ENCODE peak calls at places on chromosomes 16 and 17, in four cellular contexts. One of them, this sample, is unnamed.

GRCh38 chr17:43645450-43645764 is 16.3 kb downstream of the MEOX1 start:
- DNase-seq in heart left ventricle: no peak
- DNase-seq in uterus: no peak
- DNase-seq in breast epithelium: no peak
- DNase-seq in this sample: no peak

GRCh38 chr17:34883106-34884000 is 77.9 kb downstream of the CCT6B start:
- DNase-seq in heart left ventricle: no peak
- DNase-seq in uterus: no peak
- DNase-seq in breast epithelium: no peak
- DNase-seq in this sample: no peak

GRCh38 chr16:48498761-48499600 is 111.0 kb downstream of the N4BP1 start:
- DNase-seq in heart left ventricle: peak; percentile 50
- DNase-seq in uterus: peak; percentile 86
- DNase-seq in breast epithelium: no peak
- DNase-seq in this sample: peak; percentile 67

GRCh38 chr17:62778990-62779681 is 29.0 kb downstream of the MARCHF10 start:
- DNase-seq in heart left ventricle: no peak
- DNase-seq in uterus: peak; percentile 52
- DNase-seq in breast epithelium: peak; percentile 65
- DNase-seq in this sample: no peak

GRCh38 chr16:19785512-19786130 is 67.5 kb downstream of the IQCK start:
- DNase-seq in heart left ventricle: no peak
- DNase-seq in uterus: no peak
- DNase-seq in breast epithelium: no peak
- DNase-seq in this sample: peak; percentile 2

GRCh38 chr17:45101883-45102811 is 30.2 kb downstream of the PLCD3 start:
- DNase-seq in heart left ventricle: no peak
- DNase-seq in uterus: no peak
- DNase-seq in breast epithelium: no peak
- DNase-seq in this sample: no peak

GRCh38 chr16:4032768-4033167 is 83.5 kb downstream of the ADCY9 start:
- DNase-seq in heart left ventricle: peak; percentile 54
- DNase-seq in uterus: no peak
- DNase-seq in breast epithelium: no peak
- DNase-seq in this sample: no peak

GRCh38 chr16:1078579-1079021 is 6.1 kb downstream of the SSTR5 start:
- DNase-seq in heart left ventricle: no peak
- DNase-seq in uterus: no peak
- DNase-seq in breast epithelium: peak; percentile 82
- DNase-seq in this sample: no peak

GRCh38 chr17:58086953-58087352 is 3.7 kb downstream of the DYNLL2 start:
- DNase-seq in heart left ventricle: no peak
- DNase-seq in uterus: no peak
- DNase-seq in breast epithelium: no peak
- DNase-seq in this sample: no peak

GRCh38 chr16:67593288-67593687 is 31.0 kb downstream of the CTCF start:
- DNase-seq in heart left ventricle: no peak
- DNase-seq in uterus: no peak
- DNase-seq in breast epithelium: no peak
- DNase-seq in this sample: no peak

DNA sequence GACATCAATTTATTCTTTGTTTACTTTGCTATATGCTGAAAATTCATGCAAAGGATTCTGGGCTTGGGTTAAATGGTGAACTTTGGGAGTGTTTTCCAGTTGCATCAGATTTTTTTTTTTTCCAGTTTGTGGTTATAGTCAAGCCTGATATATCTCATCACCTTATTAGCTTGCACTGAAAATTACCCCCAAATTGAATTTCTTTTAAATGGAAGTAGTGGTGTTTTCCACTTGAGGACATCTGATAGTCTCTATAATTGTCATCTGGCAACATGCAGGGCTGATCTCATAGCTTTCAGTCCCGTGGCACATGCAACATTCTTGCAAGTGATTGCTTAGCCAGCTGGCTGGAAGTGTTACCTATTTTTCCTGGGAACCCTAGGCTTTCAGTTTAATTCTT is 4.7 kb upstream of the KRTAP3-1 start:
- DNase-seq in heart left ventricle: no peak
- DNase-seq in uterus: no peak
- DNase-seq in breast epithelium: no peak
- DNase-seq in this sample: no peak
- H3K27ac ChIP-seq in heart left ventricle: no peak overlapping the region
- H3K27ac ChIP-seq in uterus: no peak overlapping the region
- H3K27ac ChIP-seq in breast epithelium: no peak overlapping the region
- H3K27ac ChIP-seq in this sample: no peak overlapping the region

DNA sequence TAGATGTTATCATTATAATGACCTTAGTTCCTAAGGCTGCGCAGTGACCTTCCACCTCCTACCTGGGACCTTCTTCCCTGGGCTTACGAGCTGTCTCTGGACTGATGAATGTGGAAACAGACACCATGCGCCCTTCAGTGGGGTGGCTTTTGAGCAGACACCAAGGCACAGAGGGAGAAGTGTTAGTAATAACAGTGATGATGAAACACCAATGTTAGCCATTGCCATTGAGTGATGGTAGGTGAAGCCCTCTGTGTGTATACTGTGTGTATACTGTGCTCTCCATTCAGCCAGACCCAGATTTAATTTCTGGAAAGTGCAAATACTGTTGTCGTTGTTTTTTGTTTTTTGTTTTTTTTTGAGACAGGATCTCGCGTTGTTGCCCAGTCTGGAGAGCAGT is 44.5 kb downstream of the CLEC16A start:
- DNase-seq in heart left ventricle: no peak
- DNase-seq in uterus: no peak
- DNase-seq in breast epithelium: no peak
- DNase-seq in this sample: no peak
- TF ChIP-seq CTCF in heart left ventricle: no peak
- TF ChIP-seq CTCF in uterus: no peak
- TF ChIP-seq CTCF in breast epithelium: no peak
- TF ChIP-seq CTCF in this sample: no peak

GRCh38 chr16:85570213-85570734 is 42.8 kb upstream of the GSE1 start:
- DNase-seq in heart left ventricle: no peak
- DNase-seq in uterus: no peak
- DNase-seq in breast epithelium: peak; percentile 85
- DNase-seq in this sample: no peak
- H3K27ac ChIP-seq in heart left ventricle: no peak overlapping the region
- H3K27ac ChIP-seq in uterus: no peak overlapping the region
- H3K27ac ChIP-seq in breast epithelium: peak overlapping the region; percentile 79
- H3K27ac ChIP-seq in this sample: no peak overlapping the region

GRCh38 chr16:66275795-66276428 is 90.6 kb upstream of the CDH5 start:
- DNase-seq in heart left ventricle: no peak
- DNase-seq in uterus: no peak
- DNase-seq in breast epithelium: no peak
- DNase-seq in this sample: no peak

GRCh38 chr16:66274335-66275110 is 92.0 kb upstream of the CDH5 start:
- DNase-seq in heart left ventricle: no peak
- DNase-seq in uterus: no peak
- DNase-seq in breast epithelium: no peak
- DNase-seq in this sample: no peak

GRCh38 chr16:66273036-66273435 is 93.5 kb upstream of the CDH5 start:
- DNase-seq in heart left ventricle: no peak
- DNase-seq in uterus: no peak
- DNase-seq in breast epithelium: no peak
- DNase-seq in this sample: no peak

GRCh38 chr16:66272461-66272860 is 94.0 kb upstream of the CDH5 start:
- DNase-seq in heart left ventricle: no peak
- DNase-seq in uterus: no peak
- DNase-seq in breast epithelium: no peak
- DNase-seq in this sample: no peak

DNA sequence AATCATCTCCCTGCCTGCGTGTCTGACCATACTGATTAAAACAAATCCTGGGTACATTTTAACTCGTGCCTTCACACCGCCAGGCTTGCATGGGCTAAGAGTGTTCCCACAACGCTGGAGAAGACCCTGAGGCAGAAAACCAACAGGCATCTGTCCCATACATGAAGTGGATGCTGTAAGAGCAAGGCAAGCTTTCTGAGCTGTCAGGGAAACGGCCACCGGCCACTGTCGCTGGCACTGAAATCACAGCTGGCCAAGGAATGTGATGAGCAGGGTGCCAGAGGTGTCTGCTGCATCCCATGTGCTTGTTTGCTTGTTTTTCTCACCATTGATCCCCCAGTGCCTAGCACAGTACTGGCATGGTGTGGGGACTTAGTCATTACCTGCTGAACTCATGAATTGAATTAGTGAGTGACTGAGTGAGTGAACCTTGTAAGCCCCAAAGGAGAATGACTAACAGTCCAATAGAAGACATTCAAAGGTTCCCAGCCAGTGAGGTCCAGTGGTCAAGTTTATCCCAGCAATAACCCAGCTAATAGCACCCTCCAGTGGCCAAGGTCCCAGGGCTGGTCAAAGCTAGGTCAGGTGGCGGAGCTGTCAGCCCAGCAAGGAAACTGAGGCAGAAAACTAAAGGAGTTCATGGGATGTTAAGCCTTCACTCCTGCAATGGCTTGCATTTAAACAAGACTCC is 92.7 kb upstream of the CDH5 start:
- DNase-seq in heart left ventricle: no peak
- DNase-seq in uterus: no peak
- DNase-seq in breast epithelium: no peak
- DNase-seq in this sample: peak; percentile 29
- TF ChIP-seq CTCF in heart left ventricle: no peak
- TF ChIP-seq CTCF in uterus: no peak
- TF ChIP-seq CTCF in breast epithelium: no peak
- TF ChIP-seq CTCF in this sample: no peak

DNA sequence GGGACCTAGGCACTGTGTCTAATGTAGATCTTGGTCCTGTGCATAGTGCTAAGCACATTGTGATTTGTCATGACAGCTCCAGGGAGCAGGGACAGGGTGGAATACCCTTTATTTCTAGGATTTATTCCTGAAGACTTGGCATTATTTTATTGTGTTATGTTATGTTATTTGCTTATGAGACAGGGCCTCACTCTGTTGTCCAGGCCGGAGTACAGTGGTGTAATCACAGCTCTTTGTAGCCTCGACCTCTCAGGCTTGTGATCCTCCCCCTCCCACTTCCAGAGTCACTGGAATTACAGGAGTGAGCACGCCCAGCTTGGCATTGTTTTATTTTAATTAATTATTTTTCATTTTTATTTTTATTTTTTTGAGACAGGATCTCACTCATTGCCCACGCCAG is 40.5 kb upstream of the USP7 start:
- DNase-seq in heart left ventricle: no peak
- DNase-seq in uterus: no peak
- DNase-seq in breast epithelium: no peak
- DNase-seq in this sample: no peak
- H3K27ac ChIP-seq in heart left ventricle: no peak overlapping the region
- H3K27ac ChIP-seq in uterus: no peak overlapping the region
- H3K27ac ChIP-seq in breast epithelium: no peak overlapping the region
- H3K27ac ChIP-seq in this sample: no peak overlapping the region

DNA sequence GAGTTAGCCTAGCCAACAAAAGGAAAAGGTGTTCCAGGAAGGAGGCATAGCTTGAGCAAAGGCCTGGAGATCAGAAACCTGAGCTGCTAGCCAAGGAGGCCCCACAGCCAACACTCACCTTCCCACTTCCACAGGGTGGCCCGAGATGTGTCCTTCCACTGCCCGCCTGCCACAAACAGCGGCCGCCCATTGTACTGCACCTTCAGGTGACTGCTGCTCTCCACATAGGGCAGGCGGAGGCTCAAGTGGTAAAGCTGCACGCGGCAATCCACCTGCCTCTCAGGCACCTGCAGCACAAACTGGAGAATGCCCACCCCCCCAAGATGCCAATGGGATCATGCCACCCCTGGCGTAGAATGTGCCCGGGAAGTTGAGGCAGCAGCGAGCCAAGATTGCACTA is 111.5 kb downstream of the RMI2 start:
- DNase-seq in heart left ventricle: no peak
- DNase-seq in uterus: no peak
- DNase-seq in breast epithelium: no peak
- DNase-seq in this sample: no peak
- TF ChIP-seq CTCF in heart left ventricle: no peak
- TF ChIP-seq CTCF in uterus: no peak
- TF ChIP-seq CTCF in breast epithelium: no peak
- TF ChIP-seq CTCF in this sample: no peak

DNA sequence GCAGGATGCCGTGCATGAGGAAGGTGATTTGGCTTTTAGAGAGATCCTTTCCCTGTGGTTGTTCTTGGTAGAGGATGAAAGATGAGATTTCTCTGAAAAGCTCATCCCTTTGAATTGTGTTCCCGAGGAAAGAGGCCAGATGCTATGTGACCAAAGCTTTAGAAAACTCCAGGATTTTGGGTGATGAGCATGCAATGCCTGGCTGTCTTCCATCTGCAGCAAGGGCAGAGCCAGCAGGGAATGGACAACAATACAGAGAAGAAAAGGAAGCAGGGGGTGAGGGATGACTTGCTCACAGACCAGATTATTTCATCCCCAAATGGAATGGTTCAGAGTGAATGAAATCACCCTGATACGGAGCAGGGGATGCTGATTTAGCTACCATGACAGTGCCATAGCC is 949.7 kb upstream of the EEF2KMT start:
- DNase-seq in heart left ventricle: no peak
- DNase-seq in uterus: no peak
- DNase-seq in breast epithelium: no peak
- DNase-seq in this sample: no peak
- H3K27ac ChIP-seq in heart left ventricle: no peak overlapping the region
- H3K27ac ChIP-seq in uterus: no peak overlapping the region
- H3K27ac ChIP-seq in breast epithelium: no peak overlapping the region
- H3K27ac ChIP-seq in this sample: no peak overlapping the region

DNA sequence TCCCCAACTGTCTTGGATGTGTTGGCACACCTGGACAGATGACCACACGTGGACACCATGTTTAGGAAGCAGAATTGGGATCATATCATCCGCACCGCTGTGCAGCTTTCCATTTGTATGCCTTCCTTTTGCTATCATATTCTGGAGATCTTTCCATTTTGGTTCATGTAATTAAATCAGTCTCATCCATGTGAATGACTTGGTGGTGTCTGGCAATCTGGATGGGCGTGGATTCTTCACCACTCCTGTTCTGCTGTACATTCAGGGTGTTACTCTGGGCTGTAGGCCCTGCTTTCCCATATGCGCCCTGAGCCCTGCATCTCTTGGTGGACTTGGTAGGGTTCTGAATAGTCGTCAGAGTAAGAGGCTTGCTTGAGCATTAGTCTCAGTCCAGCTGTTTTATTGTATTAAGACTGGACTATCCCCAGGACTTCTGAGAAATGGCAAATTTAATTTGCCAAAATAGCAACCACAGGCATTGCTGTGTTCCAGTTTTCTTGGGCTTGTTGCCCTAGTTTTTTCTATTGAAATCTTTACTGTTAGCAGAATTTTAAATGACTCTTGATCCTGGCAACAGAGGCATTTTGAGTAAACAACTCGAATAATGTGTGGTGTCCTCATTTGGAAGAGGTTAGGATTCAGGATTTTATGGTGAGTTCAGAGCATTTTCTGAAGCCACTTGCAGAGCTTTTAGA is 14.9 kb downstream of the BANP start:
- DNase-seq in heart left ventricle: no peak
- DNase-seq in uterus: no peak
- DNase-seq in breast epithelium: no peak
- DNase-seq in this sample: no peak
- TF ChIP-seq CTCF in heart left ventricle: no peak
- TF ChIP-seq CTCF in uterus: no peak
- TF ChIP-seq CTCF in breast epithelium: no peak
- TF ChIP-seq CTCF in this sample: no peak